ENCODE peak calls at places on chromosomes 4 and X, in nine cellular contexts. One of them, this sample, is unnamed.
A peak's percentile ranks its signal among the peaks of the same experiment; 100 is the strongest.

GRCh38 chr4:105150511-105150910 is 3.8 kb downstream of the TET2 start:
- DNase-seq in ecto neural progenitor cell: no peak
- DNase-seq in ACHN: no peak
- DNase-seq in colonic mucosa: no peak
- DNase-seq in HuH-7.5: no peak
- DNase-seq in T-helper 17 cell: no peak
- DNase-seq in suprapubic skin: no peak
- DNase-seq in T1000: no peak
- DNase-seq in A172: no peak
- DNase-seq in this sample: no peak

GRCh38 chr4:7192252-7193039 is at the start of gene SORCS2:
- DNase-seq in HuH-7.5: peak; percentile 85
- DNase-seq in A172: peak; percentile 27
- DNase-seq in T1000: peak; percentile 53
- DNase-seq in suprapubic skin: no peak
- DNase-seq in ecto neural progenitor cell: peak; percentile 86
- DNase-seq in ACHN: peak; percentile 61
- DNase-seq in T-helper 17 cell: peak; percentile 23
- DNase-seq in colonic mucosa: peak; percentile 36
- DNase-seq in this sample: peak; percentile 86

GRCh38 chr4:8362483-8362882 is 78.0 kb downstream of the ACOX3 start:
- DNase-seq in HuH-7.5: no peak
- DNase-seq in A172: peak; percentile 79
- DNase-seq in colonic mucosa: no peak
- DNase-seq in suprapubic skin: no peak
- DNase-seq in ACHN: no peak
- DNase-seq in T-helper 17 cell: no peak
- DNase-seq in T1000: peak; percentile 32
- DNase-seq in ecto neural progenitor cell: no peak
- DNase-seq in this sample: no peak

GRCh38 chrX:115362334-115363095 is 73.0 kb downstream of the LUZP4 start:
- DNase-seq in colonic mucosa: no peak
- DNase-seq in T1000: no peak
- DNase-seq in A172: no peak
- DNase-seq in suprapubic skin: no peak
- DNase-seq in ACHN: no peak
- DNase-seq in T-helper 17 cell: no peak
- DNase-seq in HuH-7.5: no peak
- DNase-seq in ecto neural progenitor cell: no peak
- DNase-seq in this sample: no peak

GRCh38 chr4:41546638-41547037 is 8.7 kb downstream of the LIMCH1 start:
- DNase-seq in ACHN: no peak
- DNase-seq in colonic mucosa: no peak
- DNase-seq in T-helper 17 cell: no peak
- DNase-seq in suprapubic skin: no peak
- DNase-seq in HuH-7.5: no peak
- DNase-seq in A172: no peak
- DNase-seq in ecto neural progenitor cell: no peak
- DNase-seq in T1000: no peak
- DNase-seq in this sample: no peak

GRCh38 chr4:123449780-123450179 is 53.2 kb downstream of the SPRY1 start:
- DNase-seq in ecto neural progenitor cell: no peak
- DNase-seq in HuH-7.5: no peak
- DNase-seq in A172: peak; percentile 32
- DNase-seq in T-helper 17 cell: no peak
- DNase-seq in T1000: no peak
- DNase-seq in colonic mucosa: no peak
- DNase-seq in suprapubic skin: no peak
- DNase-seq in ACHN: no peak
- DNase-seq in this sample: no peak

GRCh38 chrX:18389968-18390367 is 35.4 kb upstream of the CDKL5 start:
- DNase-seq in suprapubic skin: no peak
- DNase-seq in ACHN: no peak
- DNase-seq in T-helper 17 cell: no peak
- DNase-seq in T1000: no peak
- DNase-seq in HuH-7.5: no peak
- DNase-seq in ecto neural progenitor cell: no peak
- DNase-seq in A172: no peak
- DNase-seq in colonic mucosa: no peak
- DNase-seq in this sample: no peak

GRCh38 chr4:152847376-152847775 is 67.6 kb downstream of the ARFIP1 start:
- DNase-seq in T-helper 17 cell: no peak
- DNase-seq in A172: no peak
- DNase-seq in suprapubic skin: no peak
- DNase-seq in T1000: no peak
- DNase-seq in ecto neural progenitor cell: no peak
- DNase-seq in HuH-7.5: no peak
- DNase-seq in colonic mucosa: no peak
- DNase-seq in ACHN: no peak
- DNase-seq in this sample: no peak

GRCh38 chrX:254630-255215 is 26.5 kb upstream of the PLCXD1 start:
- DNase-seq in HuH-7.5: no peak
- DNase-seq in colonic mucosa: no peak
- DNase-seq in A172: no peak
- DNase-seq in T-helper 17 cell: no peak
- DNase-seq in ecto neural progenitor cell: no peak
- DNase-seq in ACHN: no peak
- DNase-seq in suprapubic skin: no peak
- DNase-seq in T1000: no peak
- DNase-seq in this sample: no peak

GRCh38 chr4:16083217-16084191 is at the start of gene PROM1:
- DNase-seq in suprapubic skin: no peak
- DNase-seq in T-helper 17 cell: no peak
- DNase-seq in T1000: no peak
- DNase-seq in A172: no peak
- DNase-seq in colonic mucosa: peak; percentile 60
- DNase-seq in HuH-7.5: peak; percentile 63
- DNase-seq in ecto neural progenitor cell: peak; percentile 84
- DNase-seq in ACHN: no peak
- DNase-seq in this sample: peak; percentile 87

GRCh38 chr4:11529625-11530201 is 101.0 kb upstream of the HS3ST1 start:
- DNase-seq in colonic mucosa: no peak
- DNase-seq in T-helper 17 cell: no peak
- DNase-seq in T1000: no peak
- DNase-seq in A172: no peak
- DNase-seq in HuH-7.5: peak; percentile 21
- DNase-seq in ACHN: no peak
- DNase-seq in ecto neural progenitor cell: no peak
- DNase-seq in suprapubic skin: no peak
- DNase-seq in this sample: no peak